ENCODE peak calls at places on chromosome 5, in eight cellular contexts. K, I, V, N, J, D, G and R are unnamed samples.

GRCh38 chr5:124869481-124870033 is 123.1 kb upstream of the ZNF608 start:
- DNase-seq in K (no peak), I (no peak), V (no peak), N (no peak), J (no peak), D (no peak), G (no peak), R (no peak)

GRCh38 chr5:131812371-131813160 is 15.7 kb upstream of the FNIP1 start:
- DNase-seq in K (no peak), I (peak; percentile 2), V (no peak), N (no peak), J (no peak), D (no peak), G (no peak), R (no peak)

GRCh38 chr5:143063175-143063970 is 293.2 kb downstream of the ARHGAP26 start:
- DNase-seq in K (no peak), I (peak; percentile 76), V (peak; percentile 76), N (no peak), J (no peak), D (peak; percentile 29), G (peak; percentile 84), R (no peak)

GRCh38 chr5:159525117-159525516 is 194.8 kb upstream of the IL12B start:
- DNase-seq in K (no peak), I (peak; percentile 80), V (no peak), N (no peak), J (no peak), D (no peak), G (no peak), R (no peak)

GRCh38 chr5:11903614-11904269 is 504 bp downstream of the CTNND2 start:
- DNase-seq in K (no peak), I (peak; percentile 3), V (no peak), N (peak; percentile 59), J (no peak), D (peak; percentile 86), G (peak; percentile 41), R (peak; percentile 53)

GRCh38 chr5:74641778-74642542 is 1.4 kb upstream of the ENC1 start:
- DNase-seq in K (peak; percentile 51), I (peak; percentile 90), V (peak; percentile 33), N (peak; percentile 62), J (peak; percentile 62), D (peak; percentile 80), G (no peak), R (no peak)

GRCh38 chr5:9888517-9888916 is 258.4 kb upstream of the TAS2R1 start:
- DNase-seq in K (no peak), I (peak; percentile 77), V (no peak), N (peak; percentile 17), J (no peak), D (peak; percentile 26), G (no peak), R (no peak)

GRCh38 chr5:150656191-150657132 is 4.6 kb upstream of the MYOZ3 start:
- DNase-seq in K (peak; percentile 77), I (peak; percentile 73), V (peak; percentile 87), N (peak; percentile 80), J (peak; percentile 35), D (peak; percentile 89), G (peak; percentile 81), R (peak; percentile 59)

GRCh38 chr5:116561658-116562057 is 13.0 kb downstream of the SEMA6A start:
- DNase-seq in K (no peak), I (no peak), V (no peak), N (no peak), J (no peak), D (no peak), G (no peak), R (no peak)

GRCh38 chr5:68134033-68134668 is 81.4 kb upstream of the PIK3R1 start:
- DNase-seq in K (no peak), I (peak; percentile 55), V (no peak), N (no peak), J (no peak), D (peak; percentile 9), G (no peak), R (no peak)

GRCh38 chr5:31581498-31582099 is 49.5 kb downstream of the C5orf22 start:
- DNase-seq in K (no peak), I (peak; percentile 71), V (no peak), N (no peak), J (peak; percentile 10), D (peak; percentile 51), G (no peak), R (no peak)

GRCh38 chr5:31741496-31741895 is 102.6 kb downstream of the PDZD2 start:
- DNase-seq in K (no peak), I (no peak), V (no peak), N (no peak), J (no peak), D (no peak), G (peak; percentile 54), R (no peak)

GRCh38 chr5:176863041-176863764 is 35.9 kb downstream of the HK3 start:
- DNase-seq in K (no peak), I (no peak), V (no peak), N (no peak), J (no peak), D (no peak), G (no peak), R (no peak)

GRCh38 chr5:159905496-159905895 is 10.8 kb upstream of the ADRA1B start:
- DNase-seq in K (no peak), I (no peak), V (no peak), N (no peak), J (no peak), D (peak; percentile 47), G (no peak), R (no peak)

GRCh38 chr5:56481998-56482698 is 249.0 kb upstream of the ANKRD55 start:
- DNase-seq in K (no peak), I (no peak), V (no peak), N (no peak), J (no peak), D (no peak), G (no peak), R (no peak)

GRCh38 chr5:73405691-73406090 is 42.9 kb downstream of the FOXD1 start:
- DNase-seq in K (no peak), I (no peak), V (no peak), N (no peak), J (no peak), D (no peak), G (no peak), R (no peak)

GRCh38 chr5:135745897-135746500 is 88.5 kb upstream of the SLC25A48 start:
- DNase-seq in K (no peak), I (no peak), V (no peak), N (peak; percentile 15), J (no peak), D (no peak), G (no peak), R (no peak)

GRCh38 chr5:177432143-177432904 is 5.8 kb downstream of the GRK6 start:
- DNase-seq in K (no peak), I (no peak), V (no peak), N (no peak), J (no peak), D (no peak), G (peak; percentile 52), R (no peak)

GRCh38 chr5:115549154-115549553 is 4.6 kb upstream of the FEM1C start:
- DNase-seq in K (no peak), I (no peak), V (no peak), N (peak; percentile 16), J (peak; percentile 45), D (peak; percentile 14), G (no peak), R (no peak)

GRCh38 chr5:19837536-19838179 is 150.3 kb downstream of the CDH18 start:
- DNase-seq in K (no peak), I (no peak), V (no peak), N (no peak), J (no peak), D (no peak), G (no peak), R (no peak)

GRCh38 chr5:168262042-168262743 is 29.3 kb upstream of the WWC1 start:
- DNase-seq in K (no peak), I (no peak), V (no peak), N (no peak), J (no peak), D (no peak), G (no peak), R (no peak)

GRCh38 chr5:135214897-135215616 is 181.0 kb upstream of the PITX1 start:
- DNase-seq in K (peak; percentile 21), I (peak; percentile 75), V (no peak), N (peak; percentile 0), J (no peak), D (no peak), G (no peak), R (no peak)

GRCh38 chr5:161306354-161306990 is 240.1 kb downstream of the GABRB2 start:
- DNase-seq in K (no peak), I (no peak), V (no peak), N (no peak), J (no peak), D (no peak), G (no peak), R (no peak)

GRCh38 chr5:144162686-144163085 is 7.8 kb downstream of the YIPF5 start:
- DNase-seq in K (no peak), I (no peak), V (no peak), N (no peak), J (no peak), D (no peak), G (no peak), R (no peak)

GRCh38 chr5:169176686-169177430 is 124.1 kb downstream of the SLIT3 start:
- DNase-seq in K (no peak), I (no peak), V (no peak), N (no peak), J (no peak), D (no peak), G (no peak), R (no peak)

GRCh38 chr5:180990086-180990888 is 1.6 kb downstream of the BTNL3 start:
- DNase-seq in K (no peak), I (no peak), V (no peak), N (no peak), J (no peak), D (no peak), G (no peak), R (no peak)
- H3K4me3 ChIP-seq in K (no peak overlapping the region), I (no peak overlapping the region), V (no peak overlapping the region), N (no peak overlapping the region), J (no peak overlapping the region), D (no peak overlapping the region), G (no peak overlapping the region), R (no peak overlapping the region)

GRCh38 chr5:7886849-7887460 is 18.0 kb downstream of the MTRR start:
- DNase-seq in K (no peak), I (peak; percentile 69), V (no peak), N (no peak), J (peak; percentile 20), D (peak; percentile 55), G (no peak), R (no peak)
- H3K36me3 ChIP-seq in K (peaks cover 41% of the 10 kb centered on the region), I (peaks cover 51% of the 10 kb centered on the region), V (no peaks in the 10 kb centered on the region), N (peaks cover 77% of the 10 kb centered on the region), J (peaks cover 76% of the 10 kb centered on the region), D (no peaks in the 10 kb centered on the region), G (peaks cover 12% of the 10 kb centered on the region), R (no peaks in the 10 kb centered on the region)

DNA sequence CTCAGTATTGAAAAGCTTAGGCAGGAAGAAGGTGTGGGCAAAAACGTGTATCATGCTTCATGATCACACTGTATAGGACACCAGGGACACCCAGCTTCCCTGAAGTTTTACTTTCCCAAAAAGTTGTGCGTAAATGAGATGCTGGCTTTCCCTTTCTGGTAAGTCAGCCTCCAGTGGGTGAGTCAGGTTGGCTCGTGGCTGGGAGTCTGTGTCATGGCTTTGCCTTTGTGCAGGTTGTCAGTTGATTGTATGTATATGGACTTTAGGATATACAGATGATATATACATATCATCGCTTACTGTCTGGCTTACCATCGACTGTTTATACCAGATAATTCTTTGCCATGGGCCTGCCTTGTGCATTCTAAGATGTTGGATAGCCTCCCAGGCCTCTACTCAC is 34.2 kb downstream of the ADRB2 start:
- DNase-seq in K (no peak), I (no peak), V (no peak), N (no peak), J (no peak), D (no peak), G (no peak), R (no peak)
- H3K4me3 ChIP-seq in K (no peak overlapping the region), I (no peak overlapping the region), V (no peak overlapping the region), N (no peak overlapping the region), J (no peak overlapping the region), D (no peak overlapping the region), G (no peak overlapping the region), R (no peak overlapping the region)

GRCh38 chr5:96763012-96763411 is 44.7 kb downstream of the ERAP1 start:
- DNase-seq in K (no peak), I (no peak), V (no peak), N (peak; percentile 60), J (no peak), D (peak; percentile 49), G (no peak), R (no peak)
- H3K36me3 ChIP-seq in K (peaks cover 37% of the 10 kb centered on the region), I (peaks cover 74% of the 10 kb centered on the region), V (no peaks in the 10 kb centered on the region), N (peaks cover 66% of the 10 kb centered on the region), J (peaks cover 51% of the 10 kb centered on the region), D (no peaks in the 10 kb centered on the region), G (peaks cover 4% of the 10 kb centered on the region), R (peaks cover 61% of the 10 kb centered on the region)